ENCODE peak calls at places on chromosomes 5 and 9, in five cellular contexts. O is AG09309, E is prostate gland, U is heart left ventricle, Y is cardiac fibroblast. L is an unnamed sample.

GRCh38 chr9:93677061-93677571 is 100.7 kb downstream of the PHF2 start:
- DNase-seq in U (peak; percentile 3), E (no peak), Y (no peak), O (no peak), L (peak; percentile 6)

GRCh38 chr5:3393122-3393963 is 202.3 kb upstream of the IRX1 start:
- DNase-seq in E (no peak), O (no peak), Y (no peak), U (no peak), L (no peak)

GRCh38 chr5:139985290-139985689 is 57.8 kb downstream of the NRG2 start:
- DNase-seq in O (no peak), Y (no peak), E (no peak), U (no peak), L (no peak)

GRCh38 chr9:121289554-121290370 is 21.8 kb downstream of the GSN start:
- DNase-seq in O (no peak), Y (no peak), E (no peak), U (no peak), L (no peak)

GRCh38 chr5:9644630-9645029 is 14.5 kb upstream of the TAS2R1 start:
- DNase-seq in U (no peak), E (no peak), O (no peak), Y (peak; percentile 58), L (no peak)

GRCh38 chr5:144248015-144248414 is 77.3 kb downstream of the KCTD16 start:
- DNase-seq in O (no peak), Y (no peak), U (no peak), E (no peak), L (no peak)

GRCh38 chr5:22372376-22372775 is 480.8 kb downstream of the CDH12 start:
- DNase-seq in Y (no peak), O (no peak), E (no peak), U (no peak), L (no peak)

GRCh38 chr5:162096448-162096847 is 28.9 kb downstream of the GABRG2 start:
- DNase-seq in Y (no peak), O (no peak), U (no peak), E (no peak), L (no peak)

GRCh38 chr5:89028579-89029272 is 145.7 kb upstream of the MEF2C start:
- DNase-seq in E (no peak), U (no peak), Y (peak; percentile 14), O (no peak), L (peak; percentile 26)

GRCh38 chr9:114674798-114675554 is 7.0 kb downstream of the TEX48 start:
- DNase-seq in U (no peak), Y (no peak), O (no peak), E (no peak), L (no peak)

GRCh38 chr9:126861707-126862460 is 1.4 kb downstream of the ZBTB34 start:
- DNase-seq in Y (peak; percentile 66), E (no peak), O (no peak), U (no peak), L (peak; percentile 76)

GRCh38 chr9:69155341-69156030 is 18.6 kb upstream of the TJP2 start:
- DNase-seq in Y (no peak), E (no peak), O (no peak), U (no peak), L (no peak)

GRCh38 chr9:16864741-16865434 is 5.6 kb downstream of the BNC2 start:
- DNase-seq in E (no peak), Y (peak; percentile 66), U (no peak), O (no peak), L (no peak)

GRCh38 chr5:132013711-132014110 is 2.3 kb upstream of the ACSL6 start:
- DNase-seq in E (no peak), Y (no peak), U (peak; percentile 7), O (no peak), L (no peak)

GRCh38 chr5:88878976-88879375 is 4.0 kb downstream of the MEF2C start:
- DNase-seq in U (no peak), Y (peak; percentile 75), E (no peak), O (no peak), L (no peak)

GRCh38 chr9:108182950-108183381 is 672.8 kb downstream of the ACTL7B start:
- DNase-seq in U (no peak), E (no peak), Y (peak; percentile 67), O (peak; percentile 10), L (no peak)

GRCh38 chr5:45261125-45261524 is 435.1 kb downstream of the HCN1 start:
- DNase-seq in Y (no peak), O (no peak), E (no peak), U (no peak), L (no peak)

GRCh38 chr5:174490717-174491116 is 233.7 kb upstream of the MSX2 start:
- DNase-seq in Y (no peak), E (no peak), O (no peak), U (no peak), L (no peak)

GRCh38 chr9:104091028-104091590 is 3.0 kb upstream of the SMC2 start:
- DNase-seq in Y (peak; percentile 8), O (no peak), U (no peak), E (no peak), L (no peak)

GRCh38 chr9:104090578-104090977 is 3.5 kb upstream of the SMC2 start:
- DNase-seq in E (no peak), Y (no peak), U (no peak), O (no peak), L (no peak)

GRCh38 chr9:104093162-104093561 is 947 bp upstream of the SMC2 start:
- DNase-seq in Y (peak; percentile 40), O (no peak), U (no peak), E (no peak), L (peak; percentile 29)

GRCh38 chr9:104091708-104092107 is 2.4 kb upstream of the SMC2 start:
- DNase-seq in O (no peak), E (no peak), U (peak; percentile 36), Y (peak; percentile 76), L (no peak)

GRCh38 chr9:104092192-104092591 is 1.9 kb upstream of the SMC2 start:
- DNase-seq in U (no peak), O (no peak), Y (no peak), E (no peak), L (no peak)
- H3K4me3 ChIP-seq in U (no peak overlapping the region), O (no peak overlapping the region), Y (no peak overlapping the region), E (no peak overlapping the region), L (no peak overlapping the region)

GRCh38 chr5:173296737-173297676 is 31.2 kb downstream of the STC2 start:
- DNase-seq in O (no peak), Y (no peak), U (no peak), E (no peak), L (no peak)

GRCh38 chr5:173291722-173292658 is 36.2 kb downstream of the STC2 start:
- DNase-seq in Y (no peak), U (no peak), O (peak; percentile 38), E (no peak), L (peak; percentile 68)

GRCh38 chr5:173294673-173295320 is 33.4 kb downstream of the STC2 start:
- DNase-seq in O (no peak), U (no peak), Y (no peak), E (no peak), L (no peak)

GRCh38 chr5:173295796-173296195 is 32.4 kb downstream of the STC2 start:
- DNase-seq in O (no peak), E (no peak), Y (no peak), U (no peak), L (no peak)

DNA sequence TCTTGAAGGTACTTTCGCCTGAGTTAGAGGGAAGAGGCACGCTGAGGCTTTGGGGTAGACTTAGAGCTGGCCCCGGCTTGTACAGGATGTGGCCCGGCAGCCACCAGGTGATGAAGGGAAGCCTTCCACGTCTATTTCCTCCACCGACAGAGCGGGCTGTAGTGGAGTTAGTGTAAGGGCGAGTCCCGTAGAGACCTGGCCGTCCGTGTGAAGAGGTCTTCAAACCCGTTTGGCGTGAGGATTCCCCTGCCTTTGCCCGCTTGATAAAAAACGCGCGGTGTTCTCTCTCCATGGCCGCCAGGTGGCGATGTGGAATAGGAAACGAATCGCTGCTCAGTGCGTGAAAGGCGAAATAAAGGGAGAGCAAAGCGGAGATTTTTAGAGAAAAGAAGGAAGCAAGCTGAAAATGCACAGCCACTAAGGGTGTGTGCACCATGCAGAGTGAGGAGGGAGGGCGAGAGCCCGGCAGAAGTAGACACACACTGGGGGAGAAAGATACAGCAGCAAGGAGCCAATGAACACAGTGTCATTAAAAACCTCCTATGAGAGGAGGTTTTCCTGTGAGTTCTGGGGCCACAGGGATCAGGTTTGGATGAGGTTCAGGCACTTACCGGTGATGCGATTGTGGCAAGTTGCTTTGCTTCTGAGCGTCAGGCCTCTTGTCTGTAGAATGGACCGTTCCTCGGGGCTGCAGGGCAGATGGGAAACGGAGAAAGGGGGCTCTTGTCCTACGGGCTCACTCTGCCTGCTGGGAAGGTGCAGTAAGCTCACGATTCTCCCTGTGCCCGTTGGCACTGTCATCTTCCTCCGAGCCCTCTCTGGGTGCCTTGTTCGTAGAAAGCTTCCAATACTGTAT is 34.2 kb downstream of the STC2 start:
- DNase-seq in O (peak; percentile 35), U (peak; percentile 68), E (peak; percentile 63), Y (peak; percentile 82), L (peak; percentile 79)
- H3K4me3 ChIP-seq in O (no peak overlapping the region), U (peak overlapping the region; percentile 11), E (no peak overlapping the region), Y (no peak overlapping the region), L (peak overlapping the region; percentile 36)

GRCh38 chr5:39185761-39186160 is 33.6 kb downstream of the FYB1 start:
- DNase-seq in O (no peak), U (no peak), Y (no peak), E (no peak), L (no peak)
- H3K4me3 ChIP-seq in O (no peak overlapping the region), U (no peak overlapping the region), Y (no peak overlapping the region), E (no peak overlapping the region), L (no peak overlapping the region)

DNA sequence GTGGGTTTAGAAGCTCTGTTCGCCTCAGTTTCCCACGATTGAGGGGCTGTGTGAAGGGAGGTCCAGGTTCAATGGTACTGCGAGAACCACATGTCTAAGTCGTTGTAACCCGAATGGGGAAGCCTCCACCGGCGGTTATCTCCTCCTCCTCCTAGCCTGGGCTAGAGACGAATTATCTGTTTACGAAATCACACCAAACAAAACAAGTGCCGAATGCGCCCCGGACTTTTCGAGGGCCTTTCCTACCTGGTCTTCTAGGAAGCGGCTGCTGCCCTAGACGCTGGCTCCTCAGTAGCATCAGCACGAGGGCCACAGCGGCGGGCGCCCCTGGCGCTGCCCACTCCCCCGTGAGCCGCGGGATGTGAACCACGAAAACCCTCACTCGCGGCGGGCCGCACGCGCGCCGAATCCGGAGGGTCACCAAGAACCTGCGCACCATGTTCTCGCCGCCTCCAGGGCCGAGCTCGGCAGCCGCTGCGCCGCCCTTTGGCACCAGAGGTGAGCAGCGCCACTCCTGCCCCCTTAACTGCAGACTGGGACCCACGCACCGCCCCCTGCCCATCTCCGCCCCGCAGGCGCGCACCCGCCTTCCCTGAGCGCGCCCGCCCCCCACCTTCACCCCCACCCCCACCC is at the start of gene CDKN2A:
- DNase-seq in Y (peak; percentile 59), U (peak; percentile 23), E (no peak), O (no peak), L (peak; percentile 84)
- H3K4me3 ChIP-seq in Y (peak within 1 kb of the TSS; percentile 86), U (peak within 1 kb of the TSS; percentile 90), E (peak within 1 kb of the TSS; percentile 59), O (peak within 1 kb of the TSS; percentile 85), L (peak within 1 kb of the TSS; percentile 90)

DNA sequence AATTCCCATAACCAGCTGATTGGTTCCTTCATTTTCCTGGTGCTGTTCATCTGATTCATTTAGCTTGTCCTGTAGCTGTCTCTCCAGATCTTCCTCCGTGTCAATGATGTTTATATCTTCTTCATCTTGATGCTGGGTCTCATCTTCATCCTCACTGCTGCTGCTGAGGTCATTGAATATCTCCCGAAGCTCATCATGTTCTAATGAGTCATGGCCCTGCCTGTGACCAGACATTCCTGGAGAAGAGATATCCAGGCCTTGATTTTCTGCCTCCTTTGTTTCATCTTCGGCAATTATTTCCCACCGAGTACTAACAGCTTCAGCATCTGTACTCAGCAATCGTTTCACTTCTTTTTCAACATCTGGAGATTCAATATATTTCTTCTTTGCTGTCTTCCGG is 1.4 kb downstream of the TAF7 start:
- DNase-seq in Y (no peak), E (no peak), U (no peak), O (no peak), L (no peak)
- H3K4me3 ChIP-seq in Y (no peak overlapping the region), E (no peak overlapping the region), U (peak overlapping the region; percentile 70), O (no peak overlapping the region), L (no peak overlapping the region)